ENCODE peak calls at places on chromosomes 11 and 22, in four cellular contexts. J is astrocyte of the spinal cord, B is HuH-7, V is EL. S is an unnamed sample.

GRCh38 chr22:20741634-20742581 is 32.0 kb upstream of the SERPIND1 start:
- DNase-seq in J (peak), V (peak), B (peak), S (peak)

GRCh38 chr11:43582024-43582836 is 98.3 kb upstream of the HSD17B12 start:
- DNase-seq in J (no peak), V (no peak), B (no peak), S (peak)

GRCh38 chr11:112734207-112734606 is 227.0 kb upstream of the NCAM1 start:
- DNase-seq in B (peak), J (peak), V (peak), S (peak)

GRCh38 chr11:44309483-44310197 is at the start of gene ALX4:
- DNase-seq in B (no peak), J (no peak), V (peak), S (peak)

GRCh38 chr11:94184362-94184761 is 55.7 kb downstream of the PANX1 start:
- DNase-seq in B (no peak), J (no peak), V (no peak), S (no peak)

GRCh38 chr11:123299721-123300120 is 104.7 kb upstream of the CLMP start:
- DNase-seq in B (no peak), J (no peak), V (no peak), S (no peak)

GRCh38 chr11:2328656-2329354 is 27.0 kb downstream of the TSPAN32 start:
- DNase-seq in J (no peak), B (no peak), V (no peak), S (no peak)

GRCh38 chr11:26931248-26931631 is 62.7 kb upstream of the FIBIN start:
- DNase-seq in V (peak), J (peak), B (no peak), S (peak)

GRCh38 chr11:78841451-78842060 is 266.9 kb upstream of the NARS2 start:
- DNase-seq in B (no peak), V (no peak), J (no peak), S (peak)

GRCh38 chr11:15864021-15864805 is 492.1 kb downstream of the SOX6 start:
- DNase-seq in J (no peak), B (no peak), V (no peak), S (no peak)

GRCh38 chr22:27461470-27461869 is 340.1 kb downstream of the MN1 start:
- DNase-seq in J (peak), V (peak), B (no peak), S (peak)

GRCh38 chr11:62125881-62126280 is 2.1 kb downstream of the INCENP start:
- DNase-seq in B (peak), J (no peak), V (no peak), S (no peak)

GRCh38 chr11:12673924-12674570 is at the start of gene TEAD1:
- DNase-seq in J (peak), B (peak), V (peak), S (peak)

GRCh38 chr22:47105085-47105484 is 342.6 kb downstream of the TBC1D22A start:
- DNase-seq in B (no peak), V (no peak), J (no peak), S (no peak)

GRCh38 chr11:22337571-22338464 is at the start of gene SLC17A6:
- DNase-seq in J (peak), B (peak), V (no peak), S (peak)

GRCh38 chr22:36233796-36234195 is 5.5 kb downstream of the APOL2 start:
- DNase-seq in V (no peak), J (no peak), B (no peak), S (no peak)

GRCh38 chr11:78828582-78829520 is 254.2 kb upstream of the NARS2 start:
- DNase-seq in B (no peak), J (no peak), V (no peak), S (no peak)

GRCh38 chr11:1153951-1154487 is 3.7 kb upstream of the MUC5AC start:
- DNase-seq in B (peak), V (peak), J (peak), S (peak)

GRCh38 chr11:13349046-13349445 is 71.5 kb downstream of the BMAL1 start:
- DNase-seq in B (no peak), J (no peak), V (no peak), S (no peak)

GRCh38 chr11:130478204-130478701 is 29.8 kb downstream of the ADAMTS15 start:
- DNase-seq in V (peak), B (no peak), J (peak), S (peak)

GRCh38 chr22:24805790-24806662 is at the start of gene SGSM1:
- DNase-seq in J (peak), V (peak), B (peak), S (peak)

GRCh38 chr11:65491614-65492386 is 7.0 kb upstream of the MALAT1 start:
- DNase-seq in J (peak), B (no peak), V (peak), S (peak)

GRCh38 chr11:119424276-119424675 is 1.3 kb upstream of the THY1 start:
- DNase-seq in J (no peak), V (no peak), B (no peak), S (no peak)

GRCh38 chr11:73795925-73796632 is 8.4 kb downstream of the MRPL48 start:
- DNase-seq in J (no peak), B (no peak), V (no peak), S (no peak)

GRCh38 chr22:46280999-46281623 is 13.3 kb downstream of the TTC38 start:
- DNase-seq in B (no peak), J (no peak), V (no peak), S (no peak)

GRCh38 chr22:47794851-47795250 is 1032.4 kb downstream of the TBC1D22A start:
- DNase-seq in B (no peak), J (no peak), V (no peak), S (no peak)

GRCh38 chr11:119262668-119263351 is 54.1 kb downstream of the MCAM start:
- DNase-seq in B (no peak), V (peak), J (peak), S (peak)

GRCh38 chr11:24373516-24373915 is 123.3 kb upstream of the LUZP2 start:
- DNase-seq in B (no peak), J (no peak), V (no peak), S (peak)